ENCODE peak calls at places on chromosome 7, in four cellular contexts. G is HCT116, B is endothelial cell, O is A549. D is an unnamed sample.

GRCh38 chr7:19982841-19983835 is 209.7 kb upstream of the TMEM196 start:
- DNase-seq in B (peak; percentile 64), G (peak; percentile 35), O (no peak), D (peak; percentile 21)

GRCh38 chr7:125555921-125556320 is 626.3 kb upstream of the POT1 start:
- DNase-seq in G (no peak), B (no peak), O (no peak), D (peak; percentile 14)

GRCh38 chr7:1083729-1084657 is 3.9 kb upstream of the GPER1 start:
- DNase-seq in G (no peak), O (no peak), B (no peak), D (no peak)

GRCh38 chr7:23285657-23286646 is 13.2 kb upstream of the MALSU1 start:
- DNase-seq in O (no peak), G (no peak), B (no peak), D (no peak)

GRCh38 chr7:34158311-34158710 is 253.0 kb downstream of the BMPER start:
- DNase-seq in O (no peak), B (no peak), G (no peak), D (no peak)

GRCh38 chr7:103119791-103120291 is 29.1 kb downstream of the NAPEPLD start:
- DNase-seq in O (no peak), B (no peak), G (no peak), D (no peak)

GRCh38 chr7:150401861-150402631 is 22.9 kb downstream of the ZNF775 start:
- DNase-seq in B (no peak), G (no peak), O (no peak), D (no peak)

GRCh38 chr7:91182819-91183405 is 81.3 kb upstream of the FZD1 start:
- DNase-seq in B (no peak), O (no peak), G (no peak), D (no peak)

GRCh38 chr7:99000196-99000903 is 122.0 kb downstream of the TRRAP start:
- DNase-seq in O (no peak), B (no peak), G (no peak), D (no peak)

GRCh38 chr7:45240926-45241325 is 83.3 kb downstream of the RAMP3 start:
- DNase-seq in G (no peak), B (no peak), O (no peak), D (no peak)

GRCh38 chr7:2431260-2431867 is 28.0 kb downstream of the CHST12 start:
- DNase-seq in G (no peak), O (peak; percentile 21), B (peak; percentile 29), D (no peak)

GRCh38 chr7:27946351-27946750 is 206.4 kb downstream of the TAX1BP1 start:
- DNase-seq in B (no peak), O (no peak), G (no peak), D (no peak)

GRCh38 chr7:28853150-28853549 is 105.0 kb downstream of the TRIL start:
- DNase-seq in B (no peak), O (no peak), G (no peak), D (no peak)

GRCh38 chr7:106864298-106865081 is 592 bp upstream of the PIK3CG start:
- DNase-seq in B (no peak), O (no peak), G (no peak), D (no peak)

GRCh38 chr7:22427122-22427503 is 70.2 kb upstream of the RAPGEF5 start:
- DNase-seq in O (no peak), B (no peak), G (no peak), D (no peak)

DNA sequence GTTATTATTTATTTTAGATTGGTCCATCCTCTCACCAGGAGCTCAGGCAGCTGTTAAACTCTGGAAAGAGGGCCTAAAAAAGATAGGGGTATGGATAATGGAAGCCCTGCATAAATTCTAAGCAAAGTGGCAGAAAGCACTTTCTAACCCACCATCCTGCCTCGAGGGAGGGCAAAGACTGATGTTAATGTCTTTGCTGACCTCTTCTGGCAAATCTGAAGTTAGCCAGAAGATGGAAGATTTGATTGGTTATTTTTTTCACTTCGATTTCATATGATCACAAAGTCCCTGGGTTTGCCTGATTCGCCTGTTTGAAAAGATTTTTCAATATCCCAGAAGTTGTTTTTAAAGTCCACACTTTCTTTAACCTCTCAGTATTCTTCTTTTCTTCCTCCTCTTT is 24.8 kb downstream of the OR9A2 start:
- DNase-seq in B (no peak), O (peak; percentile 34), G (peak; percentile 24), D (no peak)
- TF ChIP-seq CTCF in B (no peak), O (peak; percentile 18), G (peak; percentile 37), D (no peak)

GRCh38 chr7:66558660-66559465 is 69.8 kb upstream of the KCTD7 start:
- DNase-seq in B (no peak), G (no peak), O (no peak), D (no peak)

GRCh38 chr7:66557214-66558200 is 71.2 kb upstream of the KCTD7 start:
- DNase-seq in O (peak; percentile 56), B (peak; percentile 85), G (no peak), D (peak; percentile 87)

GRCh38 chr7:66558201-66558641 is 70.5 kb upstream of the KCTD7 start:
- DNase-seq in O (no peak), B (no peak), G (no peak), D (no peak)

GRCh38 chr7:66556177-66556548 is 72.5 kb upstream of the KCTD7 start:
- DNase-seq in B (no peak), G (no peak), O (no peak), D (no peak)

DNA sequence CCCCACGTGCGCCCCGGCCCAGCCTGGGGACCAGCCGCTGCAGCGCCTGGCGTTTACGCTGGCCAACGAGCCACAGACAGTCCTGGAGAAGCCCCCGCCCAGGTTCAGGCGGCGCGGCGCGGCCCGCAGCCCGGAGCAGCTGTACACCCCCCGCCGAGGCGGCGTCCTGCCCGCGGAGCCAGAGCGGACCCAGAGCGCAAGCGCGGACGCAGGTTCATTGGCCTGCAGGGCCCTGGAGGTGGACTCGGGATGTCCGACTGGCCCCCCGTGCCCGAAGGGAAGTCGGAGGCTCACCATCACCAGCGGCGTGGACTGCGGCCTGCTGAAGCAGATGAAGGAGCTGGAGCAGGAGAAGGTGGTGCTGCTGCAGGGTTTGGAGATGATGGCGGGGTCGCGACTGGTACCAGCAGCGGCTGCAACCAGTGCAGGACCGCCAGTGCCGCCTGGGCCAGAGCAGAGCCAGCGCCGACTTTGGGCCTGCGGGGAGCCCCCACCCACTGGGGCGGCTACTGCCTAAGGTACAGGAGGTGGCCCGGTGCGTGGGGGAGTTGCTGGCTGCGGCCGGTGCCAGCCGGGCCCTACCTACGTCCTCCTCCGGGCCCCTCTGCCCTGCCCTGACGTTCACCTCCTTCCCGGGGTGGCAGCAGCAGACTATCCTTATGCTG is 72.0 kb upstream of the KCTD7 start:
- DNase-seq in G (no peak), B (no peak), O (no peak), D (no peak)
- TF ChIP-seq CTCF in G (no peak), B (no peak), O (no peak), D (no peak)

GRCh38 chr7:80659120-80660055 is 20.9 kb downstream of the CD36 start:
- DNase-seq in G (peak; percentile 31), B (no peak), O (peak; percentile 30), D (no peak)
- TF ChIP-seq CTCF in G (peak; percentile 48), B (peak; percentile 83), O (peak; percentile 76), D (peak; percentile 81)

DNA sequence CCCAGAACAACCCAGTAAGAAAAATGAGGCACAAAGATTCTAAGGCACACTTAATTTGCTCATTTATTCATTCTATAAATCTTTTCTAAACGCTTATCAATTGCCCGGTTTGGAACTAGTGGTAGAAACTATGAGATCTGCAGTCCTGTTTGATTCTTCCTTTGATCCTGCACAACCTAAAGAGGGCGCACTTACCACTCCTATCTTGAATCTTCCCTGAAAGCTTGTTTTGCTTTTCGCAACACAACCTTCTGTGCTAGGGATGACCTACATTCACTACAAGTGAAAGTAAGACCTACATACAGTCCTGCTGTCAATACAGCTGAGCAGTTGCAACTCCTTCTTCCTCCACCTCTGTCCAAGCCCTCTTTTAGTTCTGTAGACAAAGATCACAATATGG is 12.6 kb upstream of the ARL4A start:
- DNase-seq in G (no peak), B (peak; percentile 12), O (no peak), D (no peak)
- TF ChIP-seq CTCF in G (peak; percentile 50), B (peak; percentile 24), O (no peak), D (no peak)

GRCh38 chr7:117399820-117400422 is 27.4 kb downstream of the ASZ1 start:
- DNase-seq in O (peak; percentile 10), G (no peak), B (no peak), D (no peak)
- TF ChIP-seq CTCF in O (peak; percentile 80), G (peak; percentile 26), B (peak; percentile 56), D (peak; percentile 37)

DNA sequence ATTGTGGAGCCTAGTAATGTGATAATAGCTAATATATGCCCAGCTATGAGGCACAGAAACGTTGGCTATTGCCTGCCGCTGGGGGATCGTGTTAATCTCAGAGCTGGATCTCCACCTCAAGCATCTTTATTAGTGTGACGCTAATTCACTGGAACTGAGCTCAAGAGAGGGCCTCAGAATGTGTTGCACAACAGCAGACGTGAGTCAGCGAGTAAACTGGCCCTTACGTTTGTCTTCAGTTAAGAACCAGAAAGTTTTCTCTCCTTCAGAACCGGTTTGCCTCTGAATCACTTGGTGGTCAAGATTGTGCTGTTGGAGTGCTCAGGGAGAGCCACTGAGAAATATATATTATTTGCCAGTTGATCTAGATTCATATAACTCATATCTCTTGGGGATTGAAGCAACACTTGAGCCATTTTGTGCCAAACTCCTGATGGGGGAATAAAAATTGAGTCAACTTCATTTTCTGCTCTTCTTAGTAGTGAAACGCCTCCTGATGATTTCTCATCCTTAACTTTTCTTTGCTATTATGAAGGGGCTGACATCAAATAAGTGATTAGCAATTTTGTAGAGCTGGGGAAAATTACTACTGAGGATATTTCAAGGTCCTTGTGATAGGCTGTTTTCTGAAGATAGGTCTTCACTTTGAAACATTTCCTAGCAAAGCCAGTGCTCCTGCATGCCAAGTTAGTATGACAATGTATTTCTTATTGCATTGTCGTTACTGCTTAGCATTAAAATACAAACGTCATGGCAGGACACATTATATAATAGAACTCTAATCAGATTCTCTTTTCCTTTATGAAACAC is 22.3 kb downstream of the BZW2 start:
- DNase-seq in B (no peak), G (peak; percentile 91), O (peak; percentile 88), D (no peak)
- TF ChIP-seq CTCF in B (no peak), G (peak; percentile 15), O (no peak), D (no peak)

D was measured in nephron progenitor cell.